ENCODE peak calls at places on chromosomes 7 and 10, in four cellular contexts. One of them, this sample, is unnamed.

GRCh38 chr10:79056736-79057391 is 11.9 kb upstream of the ZMIZ1 start:
- DNase-seq in retina: no peak
- DNase-seq in stimulated activated CD4-positive, alpha-beta T cell treated with anti-CD3 and anti-CD28 coated beads, Interleukin-15, amount 100 ng/mL, for 1 hour: no peak
- DNase-seq in foreskin keratinocyte: no peak
- DNase-seq in this sample: no peak

GRCh38 chr10:22648547-22648961 is 65.8 kb downstream of the PIP4K2A start:
- DNase-seq in foreskin keratinocyte: peak
- DNase-seq in retina: no peak
- DNase-seq in stimulated activated CD4-positive, alpha-beta T cell treated with anti-CD3 and anti-CD28 coated beads, Interleukin-15, amount 100 ng/mL, for 1 hour: no peak
- DNase-seq in this sample: no peak

GRCh38 chr10:70145666-70146488 is 623 bp downstream of the TYSND1 start:
- DNase-seq in foreskin keratinocyte: peak
- DNase-seq in retina: peak
- DNase-seq in stimulated activated CD4-positive, alpha-beta T cell treated with anti-CD3 and anti-CD28 coated beads, Interleukin-15, amount 100 ng/mL, for 1 hour: peak
- DNase-seq in this sample: no peak

GRCh38 chr7:142855756-142856564 is 1.1 kb downstream of the EPHB6 start:
- DNase-seq in foreskin keratinocyte: no peak
- DNase-seq in stimulated activated CD4-positive, alpha-beta T cell treated with anti-CD3 and anti-CD28 coated beads, Interleukin-15, amount 100 ng/mL, for 1 hour: no peak
- DNase-seq in retina: no peak
- DNase-seq in this sample: no peak

GRCh38 chr10:31133251-31133627 is 101.6 kb upstream of the ZNF438 start:
- DNase-seq in foreskin keratinocyte: no peak
- DNase-seq in retina: no peak
- DNase-seq in stimulated activated CD4-positive, alpha-beta T cell treated with anti-CD3 and anti-CD28 coated beads, Interleukin-15, amount 100 ng/mL, for 1 hour: no peak
- DNase-seq in this sample: no peak

GRCh38 chr10:46250898-46251856 is 35.6 kb upstream of the ANTXRL start:
- DNase-seq in stimulated activated CD4-positive, alpha-beta T cell treated with anti-CD3 and anti-CD28 coated beads, Interleukin-15, amount 100 ng/mL, for 1 hour: no peak
- DNase-seq in foreskin keratinocyte: no peak
- DNase-seq in retina: no peak
- DNase-seq in this sample: no peak

GRCh38 chr10:99422697-99423096 is 7.7 kb downstream of the GOT1 start:
- DNase-seq in foreskin keratinocyte: no peak
- DNase-seq in retina: no peak
- DNase-seq in stimulated activated CD4-positive, alpha-beta T cell treated with anti-CD3 and anti-CD28 coated beads, Interleukin-15, amount 100 ng/mL, for 1 hour: no peak
- DNase-seq in this sample: no peak

GRCh38 chr10:30818010-30818660 is 188.6 kb upstream of the LYZL2 start:
- DNase-seq in stimulated activated CD4-positive, alpha-beta T cell treated with anti-CD3 and anti-CD28 coated beads, Interleukin-15, amount 100 ng/mL, for 1 hour: no peak
- DNase-seq in retina: no peak
- DNase-seq in foreskin keratinocyte: no peak
- DNase-seq in this sample: no peak

GRCh38 chr10:2111936-2112335 is 374.6 kb upstream of the ADARB2 start:
- DNase-seq in retina: peak
- DNase-seq in stimulated activated CD4-positive, alpha-beta T cell treated with anti-CD3 and anti-CD28 coated beads, Interleukin-15, amount 100 ng/mL, for 1 hour: no peak
- DNase-seq in foreskin keratinocyte: peak
- DNase-seq in this sample: no peak

GRCh38 chr7:23598321-23598720 is 1.1 kb downstream of the CCDC126 start:
- DNase-seq in stimulated activated CD4-positive, alpha-beta T cell treated with anti-CD3 and anti-CD28 coated beads, Interleukin-15, amount 100 ng/mL, for 1 hour: no peak
- DNase-seq in foreskin keratinocyte: no peak
- DNase-seq in retina: no peak
- DNase-seq in this sample: no peak

GRCh38 chr7:30681262-30682130 is 760 bp downstream of the CRHR2 start:
- DNase-seq in foreskin keratinocyte: no peak
- DNase-seq in retina: no peak
- DNase-seq in stimulated activated CD4-positive, alpha-beta T cell treated with anti-CD3 and anti-CD28 coated beads, Interleukin-15, amount 100 ng/mL, for 1 hour: no peak
- DNase-seq in this sample: no peak

GRCh38 chr10:10038358-10038757 is 979.3 kb upstream of the CELF2 start:
- DNase-seq in retina: no peak
- DNase-seq in foreskin keratinocyte: no peak
- DNase-seq in stimulated activated CD4-positive, alpha-beta T cell treated with anti-CD3 and anti-CD28 coated beads, Interleukin-15, amount 100 ng/mL, for 1 hour: no peak
- DNase-seq in this sample: no peak

GRCh38 chr10:95655571-95656290 is 780 bp downstream of the ALDH18A1 start:
- DNase-seq in stimulated activated CD4-positive, alpha-beta T cell treated with anti-CD3 and anti-CD28 coated beads, Interleukin-15, amount 100 ng/mL, for 1 hour: no peak
- DNase-seq in foreskin keratinocyte: peak
- DNase-seq in retina: no peak
- DNase-seq in this sample: no peak

GRCh38 chr7:141752634-141753033 is 11.3 kb upstream of the TAS2R3 start:
- DNase-seq in retina: no peak
- DNase-seq in stimulated activated CD4-positive, alpha-beta T cell treated with anti-CD3 and anti-CD28 coated beads, Interleukin-15, amount 100 ng/mL, for 1 hour: no peak
- DNase-seq in foreskin keratinocyte: no peak
- DNase-seq in this sample: no peak

This sample was measured in brain pericyte.